ENCODE peak calls at places on chromosome 12, in seven cellular contexts. Z is A549, E is HepG2, W is H1, I is K562, V is GM12878, N is SK-N-SH. G is an unnamed sample.

GRCh38 chr12:51631591-51631990 is 40.6 kb downstream of the SCN8A start:
- DNase-seq in W (no peak), E (no peak), Z (peak), I (no peak), V (no peak), N (no peak), G (peak)

GRCh38 chr12:58548801-58549200 is 371.5 kb downstream of the LRIG3 start:
- DNase-seq in N (no peak), V (no peak), Z (no peak), I (no peak), W (no peak), E (no peak), G (no peak)

GRCh38 chr12:92605621-92606170 is 97.1 kb upstream of the PLEKHG7 start:
- DNase-seq in I (no peak), N (no peak), W (no peak), E (no peak), Z (no peak), V (no peak), G (peak)

GRCh38 chr12:120939523-120939922 is 35.4 kb upstream of the SPPL3 start:
- DNase-seq in E (no peak), W (no peak), N (no peak), V (no peak), I (no peak), Z (no peak), G (no peak)

GRCh38 chr12:9634177-9634803 is 26.6 kb upstream of the KLRB1 start:
- DNase-seq in I (peak), Z (peak), N (peak), V (no peak), E (peak), W (peak), G (peak)

GRCh38 chr12:75819512-75819911 is 212.1 kb downstream of the PHLDA1 start:
- DNase-seq in I (no peak), V (no peak), W (no peak), E (no peak), Z (no peak), N (no peak), G (no peak)

GRCh38 chr12:103840399-103840880 is 594 bp downstream of the NT5DC3 start:
- DNase-seq in V (no peak), I (no peak), W (no peak), Z (peak), N (peak), E (no peak), G (peak)

GRCh38 chr12:4157122-4157521 is 116.4 kb upstream of the CCND2 start:
- DNase-seq in I (no peak), W (no peak), Z (no peak), E (no peak), V (no peak), N (no peak), G (no peak)

GRCh38 chr12:17264603-17265002 is 658.6 kb upstream of the LMO3 start:
- DNase-seq in N (no peak), E (no peak), V (no peak), W (no peak), Z (no peak), I (no peak), G (no peak)

GRCh38 chr12:47838286-47838931 is 18.7 kb upstream of the HDAC7 start:
- DNase-seq in N (peak), V (no peak), E (peak), W (no peak), Z (peak), I (peak), G (peak)

GRCh38 chr12:29782285-29782820 is 1.4 kb downstream of the TMTC1 start:
- DNase-seq in E (no peak), W (no peak), N (no peak), I (no peak), Z (no peak), V (no peak), G (peak)

GRCh38 chr12:29611906-29612305 is 114.4 kb upstream of the OVCH1 start:
- DNase-seq in V (no peak), Z (no peak), I (no peak), W (no peak), N (no peak), E (no peak), G (peak)

GRCh38 chr12:50581226-50582184 is 76.7 kb downstream of the DIP2B start:
- DNase-seq in Z (no peak), W (no peak), V (no peak), N (no peak), I (no peak), E (no peak), G (peak)

GRCh38 chr12:117363263-117363662 is 1.8 kb upstream of the NOS1 start:
- DNase-seq in W (no peak), I (no peak), N (no peak), V (no peak), Z (no peak), E (no peak), G (no peak)

GRCh38 chr12:93904124-93904523 is 226.9 kb downstream of the CRADD start:
- DNase-seq in E (no peak), Z (no peak), V (no peak), W (no peak), I (no peak), N (no peak), G (no peak)

GRCh38 chr12:122202017-122202416 is 1.5 kb upstream of the B3GNT4 start:
- DNase-seq in E (no peak), W (no peak), N (peak), Z (no peak), I (no peak), V (no peak), G (no peak)

GRCh38 chr12:49921936-49922335 is 18.2 kb upstream of the FAIM2 start:
- DNase-seq in N (no peak), W (no peak), I (no peak), V (no peak), E (no peak), Z (no peak), G (no peak)

GRCh38 chr12:71558445-71558844 is 105.2 kb downstream of the ZFC3H1 start:
- DNase-seq in I (no peak), N (peak), E (no peak), V (no peak), Z (no peak), W (no peak), G (peak)

GRCh38 chr12:27780612-27781408 is 774 bp upstream of the MANSC4 start:
- DNase-seq in I (peak), E (peak), V (no peak), Z (peak), N (peak), W (peak), G (peak)

GRCh38 chr12:64389154-64389553 is 1.4 kb downstream of the C12orf56 start:
- DNase-seq in N (no peak), V (no peak), W (no peak), Z (no peak), E (no peak), I (no peak), G (no peak)

GRCh38 chr12:128829870-128830504 is 6.2 kb upstream of the SLC15A4 start:
- DNase-seq in V (peak), Z (no peak), I (no peak), N (no peak), E (no peak), W (no peak), G (no peak)

GRCh38 chr12:94290353-94290752 is 142.0 kb downstream of the PLXNC1 start:
- DNase-seq in Z (no peak), V (no peak), W (peak), I (peak), E (no peak), N (no peak), G (no peak)

GRCh38 chr12:120498870-120499515 is 3.1 kb downstream of the DYNLL1 start:
- DNase-seq in V (no peak), Z (no peak), I (no peak), E (no peak), N (no peak), W (no peak), G (no peak)

GRCh38 chr12:71731439-71732356 is 23.0 kb upstream of the RAB21 start:
- DNase-seq in E (peak), Z (peak), I (peak), W (peak), N (no peak), V (no peak), G (peak)

GRCh38 chr12:64255249-64255648 is 33.2 kb upstream of the KICS2 start:
- DNase-seq in I (no peak), Z (no peak), E (no peak), N (no peak), V (no peak), W (no peak), G (peak)

GRCh38 chr12:132315951-132316350 is 13.4 kb downstream of the GALNT9 start:
- DNase-seq in V (no peak), Z (no peak), E (no peak), N (no peak), W (no peak), I (no peak), G (no peak)

GRCh38 chr12:76777765-76778216 is 13.9 kb downstream of the ZDHHC17 start:
- DNase-seq in W (no peak), N (no peak), Z (no peak), I (peak), V (peak), E (no peak), G (no peak)

GRCh38 chr12:93419388-93420034 is 22.2 kb downstream of the UBE2N start:
- DNase-seq in E (peak), I (peak), V (no peak), N (peak), W (no peak), Z (peak), G (peak)

GRCh38 chr12:4421590-4422031 is 24.0 kb downstream of the FGF6 start:
- DNase-seq in E (peak), W (no peak), N (peak), Z (peak), V (no peak), I (peak), G (peak)

GRCh38 chr12:87274594-87275245 is 754.5 kb downstream of the C12orf50 start:
- DNase-seq in E (no peak), V (no peak), N (peak), Z (peak), I (no peak), W (no peak), G (peak)

GRCh38 chr12:127773520-127773919 is 493.4 kb upstream of the TMEM132C start:
- DNase-seq in N (no peak), W (no peak), V (no peak), Z (peak), I (no peak), E (peak), G (no peak)

GRCh38 chr12:14272954-14273910 is 92.2 kb upstream of the ATF7IP start:
- DNase-seq in N (no peak), V (no peak), Z (no peak), I (no peak), E (no peak), W (no peak), G (peak)

GRCh38 chr12:95805864-95806669 is 15.5 kb upstream of the NTN4 start:
- DNase-seq in W (no peak), N (no peak), V (no peak), I (no peak), E (no peak), Z (peak), G (peak)

GRCh38 chr12:71438670-71439361 is 782 bp upstream of the LGR5 start:
- DNase-seq in I (no peak), E (peak), W (no peak), Z (peak), V (no peak), N (peak), G (no peak)

GRCh38 chr12:113980537-113981337 is 14.6 kb upstream of the RBM19 start:
- DNase-seq in W (peak), V (no peak), E (peak), Z (peak), I (peak), N (peak), G (peak)

GRCh38 chr12:53005215-53005985 is 856 bp upstream of the EIF4B start:
- DNase-seq in V (no peak), Z (peak), W (peak), I (no peak), N (peak), E (no peak), G (no peak)
- TF ChIP-seq RFX5 in V (no peak), Z (no peak), W (no peak), I (no peak), N (no peak), E (no peak), G (no peak)

DNA sequence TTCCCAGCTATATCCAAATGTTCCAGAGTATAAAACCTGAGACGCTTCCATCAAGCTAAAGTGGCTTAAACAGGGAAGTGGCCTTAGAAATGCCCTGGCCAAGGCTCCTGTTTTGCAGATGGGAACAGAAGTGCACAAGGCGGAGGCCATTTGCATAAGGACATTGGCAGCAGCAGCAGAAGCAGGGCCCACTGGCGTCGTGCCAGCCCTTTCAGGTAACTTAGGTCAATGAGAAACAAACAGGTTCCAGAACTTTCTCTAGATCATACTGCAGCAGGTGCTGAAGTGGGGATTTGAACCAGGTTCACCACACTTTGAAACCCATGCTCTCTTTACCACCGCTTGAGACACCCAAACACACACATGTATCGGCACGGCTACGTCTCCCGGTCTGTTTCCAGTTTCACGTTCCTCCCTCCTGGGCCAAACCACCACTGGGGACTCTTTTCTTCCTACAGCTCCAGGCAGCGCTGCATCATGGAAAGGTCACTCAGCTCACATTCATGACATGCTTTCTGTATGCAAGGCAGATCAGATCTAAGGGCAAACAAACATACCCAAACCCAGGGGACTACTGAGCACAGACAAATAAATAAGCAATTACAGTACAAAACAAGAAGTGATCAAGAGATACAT is 46.0 kb upstream of the PLEKHG6 start:
- DNase-seq in W (no peak), V (no peak), N (no peak), E (no peak), Z (no peak), I (no peak), G (no peak)
- TF ChIP-seq RFX5 in W (no peak), V (no peak), N (no peak), E (no peak), Z (no peak), I (no peak), G (no peak)

GRCh38 chr12:46555379-46555778 is 182.8 kb upstream of the SLC38A2 start:
- DNase-seq in Z (no peak), V (no peak), E (no peak), I (no peak), W (no peak), N (peak), G (peak)
- TF ChIP-seq RFX5 in Z (no peak), V (no peak), E (no peak), I (no peak), W (no peak), N (no peak), G (no peak)

GRCh38 chr12:124479680-124480468 is 87.5 kb downstream of the NCOR2 start:
- DNase-seq in V (no peak), I (no peak), Z (no peak), E (no peak), W (no peak), N (no peak), G (no peak)

GRCh38 chr12:124480469-124481256 is 86.7 kb downstream of the NCOR2 start:
- DNase-seq in V (peak), I (peak), W (no peak), E (peak), N (peak), Z (peak), G (peak)

GRCh38 chr12:124482567-124482893 is 84.9 kb downstream of the NCOR2 start:
- DNase-seq in N (no peak), I (no peak), Z (no peak), W (no peak), E (no peak), V (no peak), G (no peak)

GRCh38 chr12:124481772-124482566 is 85.4 kb downstream of the NCOR2 start:
- DNase-seq in Z (no peak), W (no peak), N (no peak), E (no peak), V (no peak), I (no peak), G (no peak)

GRCh38 chr12:124481257-124481750 is 86.1 kb downstream of the NCOR2 start:
- DNase-seq in N (no peak), V (no peak), E (peak), Z (peak), W (no peak), I (no peak), G (no peak)
- TF ChIP-seq RFX5 in N (no peak), V (no peak), E (no peak), Z (no peak), W (no peak), I (no peak), G (no peak)

GRCh38 chr12:126582231-126582630 is 1517.0 kb downstream of the AACS start:
- DNase-seq in N (no peak), W (no peak), Z (peak), V (no peak), E (no peak), I (no peak), G (no peak)

DNA sequence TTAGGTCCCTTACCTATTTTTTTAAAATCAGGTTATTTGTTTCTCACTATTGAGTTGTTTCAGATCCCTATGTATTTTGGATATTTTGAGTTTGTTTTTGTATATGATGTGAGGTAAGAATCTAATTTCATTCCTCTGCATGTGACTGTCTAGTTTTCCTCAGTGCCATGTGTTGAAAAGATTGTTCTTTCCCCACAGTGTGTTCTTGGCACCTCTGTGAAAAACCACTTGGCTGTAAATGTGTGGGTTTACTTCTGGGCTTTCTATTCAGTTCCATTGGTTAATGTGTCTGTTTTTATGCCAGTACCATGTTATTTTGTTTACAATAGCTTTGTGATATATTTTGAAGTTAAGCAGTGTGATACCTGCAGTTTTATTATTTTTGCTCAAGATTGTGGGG is 1516.4 kb downstream of the AACS start:
- DNase-seq in W (no peak), V (no peak), E (no peak), N (no peak), I (no peak), Z (no peak), G (no peak)
- TF ChIP-seq RFX5 in W (no peak), V (no peak), E (no peak), N (no peak), I (no peak), Z (no peak), G (no peak)

GRCh38 chr12:109758406-109759075 is 44.9 kb downstream of the FAM222A start:
- DNase-seq in N (peak), E (no peak), Z (no peak), V (no peak), W (peak), I (no peak), G (no peak)

GRCh38 chr12:109760031-109760929 is 46.7 kb downstream of the FAM222A start:
- DNase-seq in W (peak), V (no peak), N (peak), E (peak), I (no peak), Z (no peak), G (no peak)

GRCh38 chr12:109757671-109758265 is 44.1 kb downstream of the FAM222A start:
- DNase-seq in V (no peak), Z (no peak), E (no peak), N (peak), W (peak), I (no peak), G (no peak)

GRCh38 chr12:109759595-109759994 is 46.0 kb downstream of the FAM222A start:
- DNase-seq in I (no peak), W (peak), N (peak), V (no peak), E (no peak), Z (no peak), G (no peak)

GRCh38 chr12:109759076-109759420 is 45.4 kb downstream of the FAM222A start:
- DNase-seq in I (no peak), W (no peak), E (no peak), N (peak), V (no peak), Z (no peak), G (no peak)
- TF ChIP-seq RFX5 in I (no peak), W (no peak), E (no peak), N (no peak), V (no peak), Z (no peak), G (no peak)

GRCh38 chr12:2944401-2945047 is 14.7 kb upstream of the TEAD4 start:
- DNase-seq in W (peak), N (peak), E (peak), V (peak), I (peak), Z (peak), G (peak)
- TF ChIP-seq RFX5 in W (no peak), N (no peak), E (no peak), V (no peak), I (no peak), Z (no peak), G (no peak)

GRCh38 chr12:83128529-83128928 is 441.8 kb downstream of the TMTC2 start:
- DNase-seq in N (no peak), E (no peak), V (no peak), W (no peak), Z (no peak), I (no peak), G (no peak)
- TF ChIP-seq RFX5 in N (no peak), E (no peak), V (no peak), W (no peak), Z (no peak), I (no peak), G (no peak)